ENCODE peak calls at places on chromosome 14, in six cellular contexts. T is M059J, M is AG10803, Y is GM03348, R is RCC 7860, B is nephron progenitor cell. D is an unnamed sample.

GRCh38 chr14:74843653-74844052 is 32.3 kb downstream of the PROX2 start:
- DNase-seq in M (peak; percentile 87), T (no peak), R (no peak), Y (peak; percentile 78), B (no peak), D (peak; percentile 76)

GRCh38 chr14:24132976-24133375 is 2.5 kb downstream of the FITM1 start:
- DNase-seq in Y (no peak), M (no peak), R (no peak), B (no peak), T (no peak), D (no peak)

GRCh38 chr14:77372304-77372841 is 4.5 kb downstream of the TMED8 start:
- DNase-seq in Y (no peak), B (no peak), R (no peak), T (peak; percentile 91), M (no peak), D (peak; percentile 31)

GRCh38 chr14:60349663-60350365 is 100.8 kb downstream of the PPM1A start:
- DNase-seq in M (peak; percentile 56), T (peak; percentile 49), B (peak; percentile 18), Y (peak; percentile 72), R (no peak), D (peak; percentile 34)

GRCh38 chr14:92819011-92819410 is 24.9 kb downstream of the GOLGA5 start:
- DNase-seq in B (no peak), R (no peak), T (no peak), M (no peak), Y (no peak), D (no peak)

GRCh38 chr14:91829511-91829910 is 37.8 kb downstream of the TC2N start:
- DNase-seq in R (no peak), M (no peak), Y (no peak), B (no peak), T (no peak), D (no peak)

GRCh38 chr14:33911046-33911445 is 39.8 kb downstream of the EGLN3 start:
- DNase-seq in T (no peak), Y (no peak), B (no peak), M (no peak), R (no peak), D (no peak)

GRCh38 chr14:40574780-40575179 is 1031.9 kb upstream of the LRFN5 start:
- DNase-seq in Y (no peak), R (no peak), T (no peak), B (no peak), M (no peak), D (no peak)

GRCh38 chr14:105315211-105315721 is 718 bp downstream of the PACS2 start:
- DNase-seq in Y (no peak), M (peak; percentile 23), B (peak; percentile 55), R (no peak), T (no peak), D (no peak)

GRCh38 chr14:73295198-73295796 is 58.0 kb downstream of the PAPLN start:
- DNase-seq in M (peak; percentile 35), R (peak; percentile 22), T (peak; percentile 43), Y (peak; percentile 53), B (no peak), D (peak; percentile 47)